ENCODE peak calls at places on chromosomes 3 and 15, in six cellular contexts. One of them, this sample, is unnamed.

GRCh38 chr15:88636039-88636438 is 2.8 kb upstream of the ISG20 start:
- DNase-seq in HTR-8/SVneo: no peak
- DNase-seq in coronary artery: no peak
- DNase-seq in ureter: peak; percentile 65
- DNase-seq in endothelial cell: no peak
- DNase-seq in naive thymus-derived CD4-positive, alpha-beta T cell: peak; percentile 86
- DNase-seq in this sample: peak; percentile 84

GRCh38 chr3:81242871-81243270 is 518.6 kb downstream of the GBE1 start:
- DNase-seq in ureter: no peak
- DNase-seq in coronary artery: no peak
- DNase-seq in endothelial cell: no peak
- DNase-seq in HTR-8/SVneo: peak; percentile 1
- DNase-seq in naive thymus-derived CD4-positive, alpha-beta T cell: no peak
- DNase-seq in this sample: no peak

GRCh38 chr3:129428382-129429079 is at the start of gene EFCAB12:
- DNase-seq in coronary artery: peak; percentile 97
- DNase-seq in naive thymus-derived CD4-positive, alpha-beta T cell: peak; percentile 85
- DNase-seq in endothelial cell: peak; percentile 94
- DNase-seq in ureter: peak; percentile 96
- DNase-seq in HTR-8/SVneo: peak; percentile 89
- DNase-seq in this sample: peak; percentile 92

GRCh38 chr15:50854594-50855490 is 53.6 kb upstream of the AP4E1 start:
- DNase-seq in coronary artery: no peak
- DNase-seq in endothelial cell: no peak
- DNase-seq in naive thymus-derived CD4-positive, alpha-beta T cell: no peak
- DNase-seq in HTR-8/SVneo: no peak
- DNase-seq in ureter: no peak
- DNase-seq in this sample: no peak

GRCh38 chr3:128481438-128481942 is 11.5 kb downstream of the GATA2 start:
- DNase-seq in coronary artery: no peak
- DNase-seq in naive thymus-derived CD4-positive, alpha-beta T cell: no peak
- DNase-seq in HTR-8/SVneo: no peak
- DNase-seq in endothelial cell: no peak
- DNase-seq in ureter: peak; percentile 68
- DNase-seq in this sample: no peak

GRCh38 chr3:72100626-72101187 is 315.8 kb upstream of the PROK2 start:
- DNase-seq in naive thymus-derived CD4-positive, alpha-beta T cell: peak; percentile 87
- DNase-seq in ureter: peak; percentile 85
- DNase-seq in HTR-8/SVneo: peak; percentile 45
- DNase-seq in endothelial cell: peak; percentile 87
- DNase-seq in coronary artery: peak; percentile 93
- DNase-seq in this sample: peak; percentile 70

GRCh38 chr15:73930790-73931281 is 4.6 kb downstream of the LOXL1 start:
- DNase-seq in ureter: no peak
- DNase-seq in HTR-8/SVneo: no peak
- DNase-seq in endothelial cell: no peak
- DNase-seq in coronary artery: no peak
- DNase-seq in naive thymus-derived CD4-positive, alpha-beta T cell: no peak
- DNase-seq in this sample: no peak

GRCh38 chr3:16245613-16246012 is 19.1 kb downstream of the DPH3 start:
- DNase-seq in naive thymus-derived CD4-positive, alpha-beta T cell: no peak
- DNase-seq in coronary artery: no peak
- DNase-seq in endothelial cell: no peak
- DNase-seq in ureter: no peak
- DNase-seq in HTR-8/SVneo: no peak
- DNase-seq in this sample: no peak

GRCh38 chr3:118199044-118199443 is 835.6 kb downstream of the IGSF11 start:
- DNase-seq in endothelial cell: no peak
- DNase-seq in naive thymus-derived CD4-positive, alpha-beta T cell: no peak
- DNase-seq in coronary artery: no peak
- DNase-seq in ureter: no peak
- DNase-seq in HTR-8/SVneo: no peak
- DNase-seq in this sample: no peak

GRCh38 chr15:38035701-38036100 is 101.3 kb downstream of the TMCO5A start:
- DNase-seq in ureter: no peak
- DNase-seq in endothelial cell: no peak
- DNase-seq in HTR-8/SVneo: no peak
- DNase-seq in naive thymus-derived CD4-positive, alpha-beta T cell: no peak
- DNase-seq in coronary artery: no peak
- DNase-seq in this sample: no peak

GRCh38 chr3:147887797-147888196 is 478.6 kb downstream of the ZIC1 start:
- DNase-seq in HTR-8/SVneo: no peak
- DNase-seq in coronary artery: no peak
- DNase-seq in endothelial cell: no peak
- DNase-seq in naive thymus-derived CD4-positive, alpha-beta T cell: no peak
- DNase-seq in ureter: no peak
- DNase-seq in this sample: no peak

GRCh38 chr3:59605944-59606534 is 556.2 kb upstream of the CFAP20DC start:
- DNase-seq in ureter: no peak
- DNase-seq in HTR-8/SVneo: no peak
- DNase-seq in coronary artery: no peak
- DNase-seq in naive thymus-derived CD4-positive, alpha-beta T cell: no peak
- DNase-seq in endothelial cell: no peak
- DNase-seq in this sample: no peak

GRCh38 chr3:46536758-46537157 is 29.3 kb downstream of the LRRC2 start:
- DNase-seq in HTR-8/SVneo: no peak
- DNase-seq in ureter: no peak
- DNase-seq in naive thymus-derived CD4-positive, alpha-beta T cell: no peak
- DNase-seq in coronary artery: no peak
- DNase-seq in endothelial cell: no peak
- DNase-seq in this sample: no peak

GRCh38 chr3:53845103-53845880 is 927 bp downstream of the CHDH start:
- DNase-seq in HTR-8/SVneo: peak; percentile 57
- DNase-seq in coronary artery: no peak
- DNase-seq in ureter: peak; percentile 58
- DNase-seq in endothelial cell: peak; percentile 44
- DNase-seq in naive thymus-derived CD4-positive, alpha-beta T cell: no peak
- DNase-seq in this sample: no peak